ENCODE peak calls at places on chromosomes 11 and 22, in four cellular contexts. V, P, D and T are unnamed samples.
A peak's percentile ranks its signal among the peaks of the same experiment; 100 is the strongest.

GRCh38 chr11:20353829-20354434 is 9.6 kb upstream of the HTATIP2 start:
- DNase-seq in P (no peak), D (peak; percentile 72), V (no peak), T (no peak)

GRCh38 chr22:48492371-48493320 is 1335.0 kb downstream of the BRD1 start:
- DNase-seq in P (no peak), D (peak; percentile 79), V (peak; percentile 53), T (peak; percentile 76)

GRCh38 chr11:129013737-129014475 is 71.2 kb upstream of the TP53AIP1 start:
- DNase-seq in V (no peak), D (no peak), P (no peak), T (no peak)

GRCh38 chr22:24985824-24986214 is 33.3 kb downstream of the KIAA1671 start:
- DNase-seq in V (peak; percentile 54), D (no peak), P (no peak), T (no peak)

GRCh38 chr11:68999093-68999747 is 13.8 kb downstream of the MRGPRF start:
- DNase-seq in D (no peak), P (no peak), V (no peak), T (peak; percentile 83)

GRCh38 chr11:2574043-2574552 is 125.7 kb downstream of the KCNQ1OT1 start:
- DNase-seq in D (no peak), V (no peak), P (no peak), T (peak; percentile 48)

GRCh38 chr11:69075421-69076128 is 26.8 kb downstream of the TPCN2 start:
- DNase-seq in P (peak; percentile 51), V (peak; percentile 97), D (no peak), T (peak; percentile 98)

GRCh38 chr11:12206529-12206928 is 96.1 kb downstream of the MICAL2 start:
- DNase-seq in P (no peak), D (no peak), V (no peak), T (no peak)

GRCh38 chr11:67616431-67617242 is 9.9 kb downstream of the NDUFV1 start:
- DNase-seq in V (no peak), D (no peak), P (no peak), T (no peak)

GRCh38 chr11:112655386-112655785 is 305.8 kb upstream of the NCAM1 start:
- DNase-seq in D (no peak), V (peak; percentile 95), P (peak; percentile 45), T (peak; percentile 84)

GRCh38 chr11:125300791-125301218 is 136.3 kb downstream of the PKNOX2 start:
- DNase-seq in V (no peak), D (no peak), P (no peak), T (no peak)

GRCh38 chr11:118786657-118787056 is 4.3 kb downstream of the DDX6 start:
- DNase-seq in V (no peak), P (no peak), D (no peak), T (no peak)

GRCh38 chr11:75771646-75772410 is 3.2 kb downstream of the DGAT2 start:
- DNase-seq in P (peak; percentile 14), D (no peak), V (no peak), T (peak; percentile 62)

GRCh38 chr11:36436084-36436483 is 74.0 kb downstream of the TRAF6 start:
- DNase-seq in P (no peak), V (no peak), D (no peak), T (no peak)

GRCh38 chr11:105861225-105861624 is 160.8 kb downstream of the MSANTD4 start:
- DNase-seq in P (no peak), V (no peak), D (peak; percentile 47), T (no peak)

GRCh38 chr11:132099692-132100091 is 729.3 kb downstream of the NTM start:
- DNase-seq in V (no peak), P (no peak), D (peak; percentile 83), T (no peak)

GRCh38 chr22:17436382-17436951 is 67.2 kb downstream of the CECR2 start:
- DNase-seq in V (no peak), P (no peak), D (peak; percentile 31), T (no peak)

GRCh38 chr22:26380072-26380471 is 49.0 kb upstream of the ASPHD2 start:
- DNase-seq in V (no peak), P (no peak), D (no peak), T (no peak)

GRCh38 chr11:118623291-118623655 is 15.9 kb downstream of the PHLDB1 start:
- DNase-seq in V (peak; percentile 51), D (no peak), P (no peak), T (no peak)

GRCh38 chr11:67615455-67616430 is 9.0 kb downstream of the NDUFV1 start:
- DNase-seq in V (peak; percentile 14), P (no peak), D (peak; percentile 85), T (no peak)

GRCh38 chr11:113518716-113519495 is 43.7 kb upstream of the DRD2 start:
- DNase-seq in V (no peak), D (no peak), P (no peak), T (no peak)

GRCh38 chr11:111419641-111420327 is 40.7 kb upstream of the POU2AF1 start:
- DNase-seq in V (no peak), D (no peak), P (peak; percentile 19), T (peak; percentile 79)

GRCh38 chr11:45288395-45288794 is 2.3 kb upstream of the SYT13 start:
- DNase-seq in V (no peak), D (no peak), P (no peak), T (no peak)
- H3K27ac ChIP-seq in V (no peak overlapping the region), D (no peak overlapping the region), P (no peak overlapping the region), T (no peak overlapping the region)

GRCh38 chr11:18203723-18204122 is 31.1 kb downstream of the MRGPRX4 start:
- DNase-seq in P (no peak), V (no peak), D (peak; percentile 89), T (no peak)
- TF ChIP-seq CTCF in P (no peak), V (no peak), D (peak; percentile 83), T (no peak)

GRCh38 chr11:31809543-31809856 is 1.6 kb downstream of the PAX6 start:
- DNase-seq in D (no peak), V (no peak), P (no peak), T (no peak)

GRCh38 chr11:31808268-31808667 is 2.9 kb downstream of the PAX6 start:
- DNase-seq in V (no peak), D (peak; percentile 19), P (no peak), T (no peak)

GRCh38 chr11:31807791-31808074 is 3.4 kb downstream of the PAX6 start:
- DNase-seq in V (no peak), D (no peak), P (no peak), T (no peak)

GRCh38 chr11:31809857-31810778 is 1.0 kb downstream of the PAX6 start:
- DNase-seq in P (no peak), V (no peak), D (peak; percentile 73), T (peak; percentile 61)

GRCh38 chr11:31808721-31809542 is 2.2 kb downstream of the PAX6 start:
- DNase-seq in P (no peak), D (peak; percentile 22), V (no peak), T (no peak)
- H3K4me3 ChIP-seq in P (no peak overlapping the region), D (peak overlapping the region; percentile 71), V (no peak overlapping the region), T (no peak overlapping the region)

GRCh38 chr11:88194990-88195389 is 19.7 kb upstream of the RAB38 start:
- DNase-seq in P (no peak), V (no peak), D (no peak), T (no peak)

GRCh38 chr11:88193278-88193677 is 18.0 kb upstream of the RAB38 start:
- DNase-seq in V (no peak), D (no peak), P (no peak), T (no peak)

GRCh38 chr11:88195908-88196307 is 20.7 kb upstream of the RAB38 start:
- DNase-seq in V (no peak), D (no peak), P (no peak), T (no peak)

DNA sequence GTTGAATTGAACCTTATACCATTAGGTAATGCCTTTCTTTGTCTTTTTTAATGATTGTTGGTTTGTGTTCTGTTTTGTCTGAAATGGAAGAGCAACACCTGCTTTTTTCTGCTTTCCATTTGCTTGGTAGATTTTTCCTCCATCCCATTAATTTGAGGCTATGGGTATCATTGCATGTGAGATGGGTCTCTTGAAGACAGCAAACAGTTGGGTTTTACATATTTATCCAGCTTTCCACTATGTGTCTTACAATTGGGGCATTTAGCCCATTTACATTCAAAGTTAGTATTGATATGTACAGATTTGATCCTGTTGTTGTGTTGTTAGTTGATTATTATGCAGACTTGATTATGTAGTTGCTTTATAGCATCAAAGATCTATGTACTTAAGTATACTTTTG is 21.1 kb upstream of the RAB38 start:
- DNase-seq in V (no peak), P (no peak), D (no peak), T (no peak)
- H3K27ac ChIP-seq in V (no peak overlapping the region), P (no peak overlapping the region), D (no peak overlapping the region), T (no peak overlapping the region)

GRCh38 chr11:65569973-65570918 is at the start of gene ZNRD2:
- DNase-seq in V (peak; percentile 98), D (peak; percentile 99), P (peak; percentile 92), T (peak; percentile 100)
- TF ChIP-seq CTCF in V (peak; percentile 33), D (peak; percentile 81), P (peak; percentile 40), T (peak; percentile 30)

GRCh38 chr22:37053310-37054077 is 2.0 kb downstream of the KCTD17 start:
- DNase-seq in P (no peak), V (no peak), D (no peak), T (no peak)

GRCh38 chr22:37050913-37051628 is 471 bp upstream of the KCTD17 start:
- DNase-seq in D (no peak), P (no peak), V (no peak), T (no peak)

GRCh38 chr22:37051629-37052385 is at the start of gene KCTD17:
- DNase-seq in D (peak; percentile 79), P (no peak), V (peak; percentile 63), T (peak; percentile 80)

GRCh38 chr22:37054078-37054440 is 2.5 kb downstream of the KCTD17 start:
- DNase-seq in D (no peak), V (no peak), P (no peak), T (no peak)

DNA sequence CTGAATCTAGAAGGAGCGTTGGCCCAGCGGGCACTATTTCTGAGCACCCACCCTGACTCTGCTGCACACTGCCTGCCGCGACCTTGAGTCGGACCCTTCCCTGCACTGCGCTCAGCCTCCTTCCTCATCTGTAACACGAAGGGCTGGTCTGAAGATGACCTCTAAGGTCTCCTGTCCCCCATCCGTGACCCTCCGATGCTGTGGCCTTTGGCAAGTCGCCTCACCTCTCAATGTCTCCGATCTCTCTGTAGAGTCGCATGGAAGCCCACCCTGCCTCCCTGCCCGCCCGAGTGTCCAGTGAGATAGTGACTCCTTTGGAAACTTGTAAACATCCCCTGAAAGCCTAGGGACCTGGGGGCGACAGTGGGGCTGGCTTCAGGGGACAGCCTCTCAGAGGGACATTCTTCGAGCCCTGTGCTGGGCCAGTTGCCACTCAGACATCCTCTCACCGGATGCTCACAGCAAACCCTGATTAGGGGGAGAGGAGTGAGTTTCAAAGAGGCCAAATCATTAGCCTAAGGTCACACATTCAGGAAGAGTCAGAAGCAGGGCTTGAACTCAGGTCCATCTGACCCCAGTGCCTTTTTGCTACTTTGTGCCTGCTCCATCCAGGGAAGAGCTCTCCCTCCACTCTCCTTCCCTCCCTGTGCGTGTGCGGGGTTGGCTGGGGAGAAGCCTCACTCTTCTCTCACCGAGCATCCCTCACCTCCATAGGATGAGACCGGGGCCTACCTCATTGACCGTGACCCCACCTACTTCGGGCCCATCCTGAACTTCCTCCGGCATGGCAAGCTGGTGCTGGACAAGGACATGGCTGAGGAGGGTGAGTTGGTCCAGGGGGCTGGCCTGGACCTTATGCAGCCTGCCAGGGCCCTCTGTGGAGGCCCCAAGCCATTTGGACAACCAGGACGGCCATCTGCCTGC is 1.1 kb downstream of the KCTD17 start:
- DNase-seq in P (no peak), V (no peak), D (no peak), T (no peak)
- H3K4me3 ChIP-seq in P (peak overlapping the region; percentile 86), V (peak overlapping the region; percentile 31), D (peak overlapping the region; percentile 87), T (peak overlapping the region; percentile 77)